ENCODE peak calls at places on chromosomes 3 and 15, in eight cellular contexts. O is CD8-positive, alpha-beta T cell; Q is lower lobe of right lung; B is psoas muscle; E is astrocyte; H is astrocyte of the spinal cord; U is cardiac fibroblast; C is HepG2. P is an unnamed sample.
A peak's percentile ranks its signal among the peaks of the same experiment; 100 is the strongest.

GRCh38 chr3:4886448-4886847 is 92.8 kb upstream of the BHLHE40 start:
- DNase-seq in O (no peak), Q (no peak), B (no peak), E (no peak), H (no peak), U (no peak), C (no peak), P (no peak)

GRCh38 chr3:149936812-149937230 is 33.9 kb downstream of the PFN2 start:
- DNase-seq in O (peak; percentile 34), Q (no peak), B (no peak), E (peak; percentile 42), H (peak; percentile 66), U (peak; percentile 73), C (peak; percentile 47), P (peak; percentile 80)

GRCh38 chr3:37639922-37640321 is 221.8 kb upstream of the CTDSPL start:
- DNase-seq in O (no peak), Q (no peak), B (no peak), E (no peak), H (no peak), U (no peak), C (no peak), P (no peak)

GRCh38 chr3:123773681-123774431 is 110.3 kb downstream of the MYLK start:
- DNase-seq in O (no peak), Q (no peak), B (no peak), E (peak; percentile 76), H (peak; percentile 83), U (peak; percentile 66), C (no peak), P (no peak)

GRCh38 chr3:146065573-146066006 is 95.4 kb downstream of the PLOD2 start:
- DNase-seq in O (no peak), Q (no peak), B (no peak), E (peak; percentile 40), H (peak; percentile 83), U (peak; percentile 84), C (peak; percentile 50), P (peak; percentile 89)

GRCh38 chr3:7999363-7999762 is 502.3 kb upstream of the LMCD1 start:
- DNase-seq in O (no peak), Q (no peak), B (no peak), E (no peak), H (peak; percentile 13), U (no peak), C (no peak), P (peak; percentile 5)

GRCh38 chr3:10164546-10165393 is at the start of gene IRAK2:
- DNase-seq in O (peak; percentile 52), Q (peak; percentile 88), B (peak; percentile 89), E (peak; percentile 25), H (peak; percentile 52), U (peak; percentile 70), C (peak; percentile 35), P (peak; percentile 60)

GRCh38 chr3:177792363-177793030 is 595.2 kb upstream of the TBL1XR1 start:
- DNase-seq in O (no peak), Q (no peak), B (no peak), E (peak; percentile 63), H (no peak), U (no peak), C (no peak), P (peak; percentile 34)

GRCh38 chr15:70196314-70197291 is 98.9 kb upstream of the TLE3 start:
- DNase-seq in O (peak; percentile 42), Q (peak; percentile 57), B (peak; percentile 94), E (peak; percentile 99), H (peak; percentile 93), U (peak; percentile 91), C (peak; percentile 89), P (peak; percentile 96)

GRCh38 chr3:156769661-156770654 is 56.2 kb upstream of the LEKR1 start:
- DNase-seq in O (no peak), Q (no peak), B (no peak), E (peak; percentile 47), H (peak; percentile 32), U (no peak), C (no peak), P (no peak)

GRCh38 chr3:16547958-16548357 is 34.5 kb upstream of the RFTN1 start:
- DNase-seq in O (no peak), Q (no peak), B (no peak), E (no peak), H (no peak), U (no peak), C (no peak), P (no peak)

GRCh38 chr15:74835312-74835823 is 7.6 kb downstream of the ULK3 start:
- DNase-seq in O (peak; percentile 47), Q (peak; percentile 71), B (peak; percentile 80), E (no peak), H (peak; percentile 40), U (peak; percentile 57), C (peak; percentile 70), P (peak; percentile 54)

GRCh38 chr15:81097893-81098280 is 36.2 kb upstream of the CFAP161 start:
- DNase-seq in O (no peak), Q (no peak), B (peak; percentile 62), E (no peak), H (no peak), U (no peak), C (no peak), P (no peak)

GRCh38 chr3:169094204-169094603 is 569.3 kb downstream of the MECOM start:
- DNase-seq in O (no peak), Q (no peak), B (no peak), E (peak; percentile 41), H (no peak), U (no peak), C (no peak), P (no peak)

GRCh38 chr3:152505926-152506325 is 237.2 kb downstream of the MBNL1 start:
- DNase-seq in O (no peak), Q (no peak), B (no peak), E (no peak), H (no peak), U (no peak), C (no peak), P (no peak)

GRCh38 chr3:78737988-78738387 is 1029.8 kb downstream of the ROBO1 start:
- DNase-seq in O (no peak), Q (no peak), B (no peak), E (peak; percentile 11), H (no peak), U (peak; percentile 61), C (no peak), P (no peak)

GRCh38 chr3:174596447-174596982 is 262.6 kb upstream of the NAALADL2 start:
- DNase-seq in O (no peak), Q (no peak), B (no peak), E (peak; percentile 3), H (no peak), U (no peak), C (no peak), P (no peak)

GRCh38 chr3:192419312-192419711 is 308.0 kb downstream of the FGF12 start:
- DNase-seq in O (no peak), Q (no peak), B (no peak), E (no peak), H (no peak), U (no peak), C (no peak), P (no peak)

GRCh38 chr3:192417559-192418055 is 309.7 kb downstream of the FGF12 start:
- DNase-seq in O (no peak), Q (no peak), B (no peak), E (no peak), H (no peak), U (no peak), C (no peak), P (no peak)

GRCh38 chr3:192413461-192413860 is 313.9 kb downstream of the FGF12 start:
- DNase-seq in O (no peak), Q (no peak), B (no peak), E (peak; percentile 41), H (no peak), U (no peak), C (no peak), P (no peak)

GRCh38 chr3:192422321-192422997 is 304.9 kb downstream of the FGF12 start:
- DNase-seq in O (no peak), Q (no peak), B (no peak), E (peak; percentile 84), H (peak; percentile 49), U (no peak), C (no peak), P (peak; percentile 28)

DNA sequence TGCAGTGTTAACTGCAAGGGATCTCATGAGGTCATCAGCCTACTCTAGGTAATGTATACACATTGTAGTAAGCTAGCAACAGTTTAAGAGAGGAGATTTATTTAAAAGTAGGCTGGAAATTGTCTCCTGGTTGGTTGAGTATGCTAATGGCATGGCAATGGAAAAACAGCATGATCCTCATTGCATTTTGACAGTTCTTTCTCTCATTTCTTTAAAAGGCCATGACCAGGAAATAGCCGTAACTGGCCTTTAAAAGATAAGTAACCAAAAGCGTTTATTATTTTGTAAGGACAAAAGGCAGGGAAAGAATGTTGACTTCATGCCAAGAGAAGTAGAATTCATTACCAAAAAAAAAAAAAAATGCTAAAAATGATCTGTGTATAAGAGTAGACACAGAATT is 310.3 kb downstream of the FGF12 start:
- DNase-seq in O (no peak), Q (no peak), B (no peak), E (peak; percentile 63), H (no peak), U (peak; percentile 36), C (no peak), P (no peak)
- TF ChIP-seq CTCF in O (no peak), Q (no peak), B (no peak), E (no peak), H (no peak), U (no peak), C (no peak), P (no peak)

GRCh38 chr15:67259806-67260205 is 5.2 kb downstream of the IQCH start:
- DNase-seq in O (no peak), Q (no peak), B (no peak), E (no peak), H (no peak), U (no peak), C (no peak), P (no peak)
- H3K4me3 ChIP-seq in O (no peak overlapping the region), Q (no peak overlapping the region), B (no peak overlapping the region), E (no peak overlapping the region), H (no peak overlapping the region), U (no peak overlapping the region), C (no peak overlapping the region), P (no peak overlapping the region)

GRCh38 chr3:74267583-74268184 is 346.8 kb downstream of the CNTN3 start:
- DNase-seq in O (no peak), Q (no peak), B (no peak), E (peak; percentile 16), H (peak; percentile 56), U (peak; percentile 72), C (peak; percentile 40), P (peak; percentile 87)
- TF ChIP-seq CTCF in O (peak; percentile 35), Q (peak; percentile 69), B (peak; percentile 60), E (peak; percentile 81), H (peak; percentile 84), U (peak; percentile 83), C (peak; percentile 67), P (peak; percentile 86)

GRCh38 chr15:89785064-89785770 is 9.1 kb downstream of the MESP2 start:
- DNase-seq in O (no peak), Q (no peak), B (peak; percentile 42), E (no peak), H (no peak), U (no peak), C (peak; percentile 85), P (no peak)

GRCh38 chr15:89785771-89786135 is 9.6 kb downstream of the MESP2 start:
- DNase-seq in O (no peak), Q (no peak), B (no peak), E (peak; percentile 39), H (no peak), U (peak; percentile 74), C (no peak), P (peak; percentile 77)

GRCh38 chr15:89790661-89791060 is 14.5 kb downstream of the MESP2 start:
- DNase-seq in O (no peak), Q (no peak), B (peak; percentile 34), E (no peak), H (no peak), U (no peak), C (no peak), P (no peak)

GRCh38 chr15:89790206-89790605 is 14.1 kb downstream of the MESP2 start:
- DNase-seq in O (no peak), Q (no peak), B (no peak), E (no peak), H (no peak), U (no peak), C (no peak), P (no peak)

GRCh38 chr15:89787946-89788345 is 11.8 kb downstream of the MESP2 start:
- DNase-seq in O (no peak), Q (no peak), B (no peak), E (no peak), H (no peak), U (no peak), C (no peak), P (no peak)
- H3K4me3 ChIP-seq in O (no peak overlapping the region), Q (no peak overlapping the region), B (no peak overlapping the region), E (no peak overlapping the region), H (no peak overlapping the region), U (no peak overlapping the region), C (no peak overlapping the region), P (no peak overlapping the region)

P was measured in choroid plexus epithelial cell.